ENCODE peak calls at places on chromosome 9, in four cellular contexts. W is A549, I is GM12878, S is K562. N is an unnamed sample.

GRCh38 chr9:71608825-71609452 is 159.4 kb downstream of the CEMIP2 start:
- DNase-seq in I (no peak), W (no peak), S (no peak), N (peak)

GRCh38 chr9:103789686-103790085 is 304.4 kb upstream of the SMC2 start:
- DNase-seq in W (no peak), I (no peak), S (no peak), N (peak)

GRCh38 chr9:91188719-91189590 is 172.8 kb downstream of the AUH start:
- DNase-seq in I (no peak), S (no peak), W (no peak), N (no peak)

GRCh38 chr9:90165281-90165680 is 477.3 kb downstream of the DIRAS2 start:
- DNase-seq in I (no peak), W (no peak), S (no peak), N (no peak)

GRCh38 chr9:113359385-113359784 is 10.0 kb downstream of the BSPRY start:
- DNase-seq in W (no peak), S (no peak), I (no peak), N (no peak)

GRCh38 chr9:128244443-128245226 is 31.2 kb downstream of the GOLGA2 start:
- DNase-seq in S (peak), W (no peak), I (no peak), N (peak)

GRCh38 chr9:123360161-123361085 is 4.4 kb downstream of the CRB2 start:
- DNase-seq in S (peak), I (no peak), W (no peak), N (peak)

GRCh38 chr9:92097997-92098482 is 17.2 kb downstream of the SPTLC1 start:
- DNase-seq in I (peak), S (no peak), W (no peak), N (no peak)

GRCh38 chr9:127968046-127968445 is 12.7 kb downstream of the EEIG1 start:
- DNase-seq in I (no peak), W (peak), S (no peak), N (no peak)

GRCh38 chr9:90801507-90802289 is at the start of gene SYK:
- DNase-seq in S (peak), W (no peak), I (no peak), N (no peak)

GRCh38 chr9:88775559-88775958 is 215.7 kb upstream of the S1PR3 start:
- DNase-seq in S (no peak), W (peak), I (no peak), N (no peak)

GRCh38 chr9:12426198-12426864 is 266.9 kb upstream of the TYRP1 start:
- DNase-seq in W (no peak), S (no peak), I (no peak), N (no peak)

GRCh38 chr9:81132796-81133195 is 556.6 kb downstream of the TLE1 start:
- DNase-seq in S (no peak), W (no peak), I (no peak), N (no peak)

GRCh38 chr9:85745203-85745602 is 3.4 kb upstream of the AGTPBP1 start:
- DNase-seq in I (no peak), S (no peak), W (no peak), N (no peak)

GRCh38 chr9:121634800-121635261 is 16.6 kb upstream of the DAB2IP start:
- DNase-seq in S (peak), I (no peak), W (peak), N (peak)

GRCh38 chr9:116555556-116556180 is 131.4 kb upstream of the TRIM32 start:
- DNase-seq in I (no peak), W (no peak), S (no peak), N (no peak)
- TF ChIP-seq POLR2AphosphoS2 in I (no peak), W (no peak), S (no peak), N (no peak)

DNA sequence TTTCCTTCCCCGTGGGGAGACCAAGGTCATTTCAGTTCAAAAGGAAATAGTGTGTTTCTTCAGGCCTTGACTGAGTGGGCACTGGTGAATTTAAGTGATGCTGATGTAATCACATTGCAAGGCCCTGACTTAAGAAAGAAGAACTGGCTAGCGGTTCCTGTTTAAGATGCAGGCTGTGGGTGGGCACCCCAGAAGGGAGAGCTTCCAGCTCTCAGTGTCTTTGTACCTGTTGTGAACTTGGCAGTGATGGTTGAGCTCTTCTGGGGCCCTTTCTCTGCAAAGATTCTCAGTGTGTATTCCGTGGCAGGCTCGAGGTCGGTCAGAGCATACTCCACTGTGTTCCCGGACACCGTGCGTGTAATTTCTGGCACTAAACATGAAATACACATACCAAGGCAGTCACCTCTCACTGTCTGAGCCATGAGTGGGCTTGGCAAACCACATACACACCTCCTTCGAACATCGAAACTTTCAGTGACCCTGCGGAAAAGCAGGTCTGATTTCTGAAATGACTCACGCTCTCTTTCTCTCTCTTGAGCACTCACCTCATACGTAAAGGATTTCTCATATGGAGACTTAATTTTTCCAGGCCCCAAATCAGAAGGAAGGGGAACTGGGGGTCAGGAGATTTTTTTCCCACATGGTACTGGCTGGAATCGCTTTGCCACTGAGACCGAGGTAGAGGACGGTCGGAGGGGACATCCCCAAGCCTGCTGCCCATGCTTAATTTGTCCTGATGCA is 81.9 kb downstream of the TNC start:
- DNase-seq in S (no peak), I (peak), W (no peak), N (no peak)
- TF ChIP-seq POLR2AphosphoS2 in S (no peak), I (no peak), W (no peak), N (no peak)

DNA sequence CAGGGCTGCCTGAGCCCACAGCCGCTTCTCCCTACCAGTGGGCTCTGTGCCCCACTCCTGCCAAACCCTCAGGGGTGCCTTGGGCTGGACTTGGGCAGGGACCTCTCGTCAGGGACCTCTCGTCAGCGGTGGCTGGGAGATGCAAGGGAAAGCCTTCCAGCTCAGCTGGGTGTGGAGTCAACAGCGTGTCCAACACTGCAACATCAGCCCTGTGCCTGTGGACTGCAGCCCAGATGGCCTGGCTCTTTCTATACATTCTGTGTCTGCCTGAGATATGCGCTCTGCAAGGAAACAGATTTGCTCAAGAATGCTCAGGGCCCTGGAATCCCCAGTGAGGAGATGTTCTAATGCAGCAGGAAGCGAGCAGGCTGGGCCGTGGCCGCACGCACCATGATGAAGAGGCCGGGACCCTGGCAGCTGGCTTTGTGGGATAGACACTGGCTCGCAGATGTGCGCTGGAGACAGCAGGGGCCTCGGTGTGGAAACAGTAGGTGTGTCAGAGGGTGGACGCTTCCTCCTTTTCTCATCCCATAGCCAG is 85.0 kb upstream of the COL5A1 start:
- DNase-seq in W (no peak), S (no peak), I (no peak), N (no peak)
- TF ChIP-seq POLR2AphosphoS2 in W (no peak), S (no peak), I (no peak), N (no peak)

DNA sequence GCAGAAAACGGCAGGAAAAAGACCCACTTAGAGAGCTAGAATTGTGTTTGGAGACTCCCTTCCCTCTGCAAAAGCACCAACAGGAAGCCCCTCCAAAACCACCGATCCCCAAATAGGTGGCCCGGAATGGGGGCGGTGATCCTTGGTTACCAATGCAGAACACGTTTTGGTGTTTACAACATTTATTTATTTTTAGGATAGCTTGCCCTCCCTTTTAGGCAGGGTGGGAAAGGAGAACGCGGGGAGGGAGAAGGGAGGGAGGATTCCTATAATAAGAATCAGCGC is 579 bp upstream of the NTRK2 start:
- DNase-seq in W (no peak), I (no peak), S (no peak), N (no peak)
- TF ChIP-seq POLR2AphosphoS2 in W (no peak), I (no peak), S (no peak), N (no peak)